ENCODE peak calls at places on chromosomes 5 and 9, in four cellular contexts. N, Q, W and U are unnamed samples.

GRCh38 chr5:38601843-38602424 is 45.5 kb upstream of the LIFR start:
- DNase-seq in N (no peak), Q (no peak), W (no peak), U (no peak)

GRCh38 chr5:36017004-36017403 is 25.8 kb upstream of the UGT3A1 start:
- DNase-seq in N (no peak), Q (no peak), W (no peak), U (no peak)

GRCh38 chr5:96661841-96662724 is at the start of gene CAST:
- DNase-seq in N (peak), Q (peak), W (peak), U (peak)

GRCh38 chr9:37412431-37413151 is 9.9 kb upstream of the GRHPR start:
- DNase-seq in N (no peak), Q (no peak), W (no peak), U (no peak)

GRCh38 chr9:83234541-83234940 is 171.6 kb upstream of the RASEF start:
- DNase-seq in N (no peak), Q (no peak), W (no peak), U (no peak)

GRCh38 chr5:34587355-34588241 is 68.5 kb upstream of the RAI14 start:
- DNase-seq in N (peak), Q (no peak), W (no peak), U (no peak)

GRCh38 chr5:139859013-139859412 is 63.4 kb downstream of the PSD2 start:
- DNase-seq in N (no peak), Q (no peak), W (no peak), U (no peak)

GRCh38 chr5:103808464-103809106 is 246.0 kb upstream of the NUDT12 start:
- DNase-seq in N (peak), Q (no peak), W (no peak), U (no peak)

GRCh38 chr5:151923865-151924264 is 786 bp downstream of the GLRA1 start:
- DNase-seq in N (peak), Q (no peak), W (no peak), U (peak)

GRCh38 chr5:176538505-176538806 is 1.3 kb upstream of the RNF44 start:
- DNase-seq in N (no peak), Q (no peak), W (peak), U (no peak)

GRCh38 chr5:157245477-157245876 is 20.4 kb upstream of the CYFIP2 start:
- DNase-seq in N (no peak), Q (no peak), W (no peak), U (no peak)

GRCh38 chr5:146368137-146368536 is 29.5 kb downstream of the POU4F3 start:
- DNase-seq in N (no peak), Q (no peak), W (no peak), U (no peak)

GRCh38 chr5:146103594-146103993 is 1.8 kb downstream of the PLAC8L1 start:
- DNase-seq in N (no peak), Q (no peak), W (no peak), U (no peak)

GRCh38 chr5:10565785-10566506 is 2.1 kb downstream of the ANKRD33B start:
- DNase-seq in N (no peak), Q (no peak), W (no peak), U (no peak)

GRCh38 chr5:155290937-155291336 is 277.4 kb downstream of the KIF4B start:
- DNase-seq in N (no peak), Q (no peak), W (no peak), U (no peak)

GRCh38 chr5:404666-405241 is 38.2 kb upstream of the EXOC3 start:
- DNase-seq in N (no peak), Q (no peak), W (no peak), U (peak)

GRCh38 chr5:59021837-59022514 is 439.1 kb downstream of the RAB3C start:
- DNase-seq in N (no peak), Q (no peak), W (no peak), U (no peak)

GRCh38 chr9:110601098-110601497 is 21.6 kb upstream of the SVEP1 start:
- DNase-seq in N (no peak), Q (no peak), W (no peak), U (no peak)

GRCh38 chr5:174827521-174827920 is 103.1 kb downstream of the MSX2 start:
- DNase-seq in N (no peak), Q (no peak), W (no peak), U (no peak)

GRCh38 chr9:85978496-85978895 is 37.5 kb downstream of the NAA35 start:
- DNase-seq in N (no peak), Q (no peak), W (no peak), U (no peak)

GRCh38 chr9:117555964-117556629 is 141.2 kb upstream of the ASTN2 start:
- DNase-seq in N (peak), Q (no peak), W (no peak), U (no peak)

GRCh38 chr5:92969781-92970237 is 611.2 kb downstream of the NR2F1-AS1 start:
- DNase-seq in N (no peak), Q (no peak), W (no peak), U (no peak)

GRCh38 chr9:100315561-100315960 is 37.2 kb downstream of the TEX10 start:
- DNase-seq in N (no peak), Q (no peak), W (no peak), U (no peak)

GRCh38 chr5:35863159-35863558 is 6.5 kb downstream of the IL7R start:
- DNase-seq in N (no peak), Q (no peak), W (no peak), U (no peak)

GRCh38 chr5:53430618-53431252 is 49.7 kb upstream of the FST start:
- DNase-seq in N (no peak), Q (no peak), W (no peak), U (no peak)

GRCh38 chr9:97560851-97561250 is 59.4 kb downstream of the TMOD1 start:
- DNase-seq in N (no peak), Q (no peak), W (no peak), U (no peak)

GRCh38 chr5:66769839-66770617 is 173.8 kb downstream of the MAST4 start:
- DNase-seq in N (no peak), Q (no peak), W (no peak), U (no peak)

GRCh38 chr5:149543361-149544198 is 7.7 kb downstream of the CSNK1A1 start:
- DNase-seq in N (no peak), Q (no peak), W (no peak), U (no peak)

GRCh38 chr5:134584662-134585061 is 48.0 kb downstream of the SAR1B start:
- DNase-seq in N (no peak), Q (no peak), W (no peak), U (no peak)

GRCh38 chr9:98796364-98797101 is at the start of gene ANKS6:
- DNase-seq in N (peak), Q (peak), W (peak), U (no peak)
- H3K27ac ChIP-seq in N (peak), Q (peak), W (peak), U (peak)

GRCh38 chr5:135990518-135991240 is 35.9 kb upstream of the LECT2 start:
- DNase-seq in N (no peak), Q (no peak), W (no peak), U (peak)

GRCh38 chr5:135980650-135981049 is 25.9 kb upstream of the LECT2 start:
- DNase-seq in N (no peak), Q (no peak), W (no peak), U (no peak)

GRCh38 chr5:135986891-135987401 is 32.2 kb upstream of the LECT2 start:
- DNase-seq in N (no peak), Q (no peak), W (no peak), U (no peak)

GRCh38 chr5:135989686-135990085 is 34.9 kb upstream of the LECT2 start:
- DNase-seq in N (no peak), Q (no peak), W (no peak), U (peak)

GRCh38 chr5:135985946-135986345 is 31.2 kb upstream of the LECT2 start:
- DNase-seq in N (no peak), Q (no peak), W (no peak), U (no peak)
- TF ChIP-seq EP300 in N (no peak), Q (no peak), W (no peak), U (no peak)

GRCh38 chr9:121725008-121725795 is 73.8 kb downstream of the DAB2IP start:
- DNase-seq in N (no peak), Q (peak), W (peak), U (peak)
- TF ChIP-seq POLR2A in N (no peak), Q (peak), W (peak), U (no peak)

GRCh38 chr9:107251756-107252322 is 31.2 kb upstream of the RAD23B start:
- DNase-seq in N (no peak), Q (peak), W (peak), U (no peak)

GRCh38 chr9:107246259-107247254 is 36.5 kb upstream of the RAD23B start:
- DNase-seq in N (no peak), Q (no peak), W (no peak), U (no peak)

GRCh38 chr9:107249665-107250285 is 33.3 kb upstream of the RAD23B start:
- DNase-seq in N (no peak), Q (no peak), W (no peak), U (no peak)

GRCh38 chr9:107249131-107249533 is 33.9 kb upstream of the RAD23B start:
- DNase-seq in N (peak), Q (no peak), W (no peak), U (no peak)

GRCh38 chr9:107248714-107249113 is 34.4 kb upstream of the RAD23B start:
- DNase-seq in N (no peak), Q (no peak), W (no peak), U (no peak)
- H3K27ac ChIP-seq in N (peak), Q (no peak), W (no peak), U (no peak)

GRCh38 chr5:123039673-123040072 is 3.1 kb upstream of the PPIC start:
- DNase-seq in N (no peak), Q (no peak), W (no peak), U (no peak)

GRCh38 chr5:123037104-123037418 is 536 bp upstream of the PPIC start:
- DNase-seq in N (no peak), Q (no peak), W (no peak), U (no peak)

GRCh38 chr5:123035320-123035949 is 1.1 kb downstream of the PPIC start:
- DNase-seq in N (peak), Q (no peak), W (peak), U (no peak)

GRCh38 chr5:123035950-123036390 is 555 bp downstream of the PPIC start:
- DNase-seq in N (peak), Q (no peak), W (peak), U (no peak)

DNA sequence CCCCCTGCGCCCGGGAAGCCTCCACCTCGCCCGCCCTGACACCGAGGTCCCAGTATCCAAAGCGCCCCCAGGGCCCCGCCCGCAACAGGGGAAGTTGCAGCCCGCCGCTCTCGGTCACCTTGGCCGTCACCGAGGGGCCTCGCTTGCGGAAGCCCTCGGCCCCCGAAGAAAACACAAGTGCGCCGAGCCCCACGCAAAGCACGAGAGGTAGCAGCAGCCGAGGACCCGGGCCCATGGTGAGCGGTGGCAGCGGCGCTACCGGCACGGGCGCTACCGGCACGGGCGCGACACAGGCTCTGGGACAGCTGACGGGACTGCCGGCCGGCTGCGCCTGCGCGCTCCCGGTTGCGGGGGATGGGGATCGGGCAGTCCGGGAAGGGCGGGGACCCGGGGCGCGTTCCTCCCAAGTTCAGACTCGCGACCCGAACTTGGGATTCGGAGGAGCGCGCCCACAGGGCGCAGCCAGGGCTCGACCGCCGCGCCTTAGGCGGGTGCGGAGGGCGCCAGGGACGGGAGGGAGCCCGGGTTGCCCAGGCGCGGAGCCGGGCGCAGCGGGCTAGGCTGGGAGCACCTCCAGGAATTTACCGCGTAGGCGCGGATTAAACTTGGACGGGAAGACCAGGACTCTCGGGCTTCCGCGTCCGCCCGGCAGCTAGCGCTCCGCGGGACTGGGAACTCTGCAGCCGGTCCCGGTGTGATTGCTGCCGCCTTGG is at the start of gene PPIC:
- DNase-seq in N (peak), Q (peak), W (peak), U (peak)
- TF ChIP-seq EP300 in N (no peak), Q (peak), W (no peak), U (no peak)

GRCh38 chr9:129752915-129753724 is at the start of gene PTGES:
- DNase-seq in N (peak), Q (peak), W (peak), U (no peak)
- TF ChIP-seq POLR2A in N (peak), Q (peak), W (no peak), U (no peak)

GRCh38 chr5:137627293-137627692 is 108.6 kb downstream of the KLHL3 start:
- DNase-seq in N (no peak), Q (no peak), W (no peak), U (peak)
- H3K27ac ChIP-seq in N (no peak), Q (no peak), W (no peak), U (no peak)

GRCh38 chr9:22053178-22053577 is 44.1 kb upstream of the CDKN2B start:
- DNase-seq in N (no peak), Q (no peak), W (no peak), U (no peak)

GRCh38 chr9:22055090-22055489 is 46.0 kb upstream of the CDKN2B start:
- DNase-seq in N (no peak), Q (no peak), W (no peak), U (no peak)

GRCh38 chr9:22056402-22056801 is 47.3 kb upstream of the CDKN2B start:
- DNase-seq in N (no peak), Q (no peak), W (no peak), U (peak)

GRCh38 chr9:22054076-22054475 is 45.0 kb upstream of the CDKN2B start:
- DNase-seq in N (no peak), Q (no peak), W (no peak), U (no peak)

GRCh38 chr9:22054529-22054928 is 45.4 kb upstream of the CDKN2B start:
- DNase-seq in N (no peak), Q (no peak), W (no peak), U (no peak)
- TF ChIP-seq EP300 in N (no peak), Q (no peak), W (no peak), U (no peak)

DNA sequence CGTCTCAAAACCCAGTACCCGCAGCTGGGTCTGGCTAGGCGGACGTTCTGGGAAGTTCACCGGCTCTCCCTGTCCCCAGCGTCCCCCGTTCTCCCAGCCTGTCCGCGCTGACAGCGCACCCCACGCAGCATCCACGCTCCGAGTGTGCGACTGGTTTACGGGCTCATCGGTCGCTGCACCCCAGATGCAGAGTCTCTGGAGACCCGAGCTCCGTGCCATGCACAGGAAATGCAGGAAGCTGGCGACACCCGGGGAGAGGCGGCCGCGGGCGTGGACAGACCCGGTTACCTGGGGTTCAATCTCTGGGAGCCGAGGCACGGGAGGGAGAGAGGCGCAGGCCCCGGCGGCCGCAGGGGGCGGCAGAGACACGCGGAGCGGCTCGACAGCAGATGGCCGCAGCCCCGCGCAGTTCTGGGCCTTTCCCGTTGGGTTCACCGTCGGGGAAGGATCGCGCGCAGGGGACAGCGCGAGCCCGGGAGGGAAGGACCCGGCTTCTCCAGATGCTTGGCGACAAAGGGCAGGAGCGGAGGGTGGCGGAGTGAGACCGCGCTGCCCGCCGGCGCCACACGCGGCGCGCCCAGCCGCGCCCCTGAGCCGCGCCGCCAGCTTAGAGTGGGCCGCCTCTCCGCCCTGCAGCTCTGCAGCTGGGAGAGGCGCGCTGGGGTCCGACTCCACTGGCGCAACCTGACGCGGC is 558 bp downstream of the SHROOM1 start:
- DNase-seq in N (peak), Q (peak), W (peak), U (no peak)
- TF ChIP-seq POLR2A in N (peak), Q (peak), W (no peak), U (no peak)